ENCODE peak calls at places on chromosomes 4 and X, in five cellular contexts. H is lung; K is AG04449; Z is CD4-positive, alpha-beta T cell; U is lower leg skin. S is an unnamed sample.

GRCh38 chrX:135977611-135978010 is 3.8 kb upstream of the MMGT1 start:
- DNase-seq in H (no peak), K (no peak), Z (no peak), U (no peak), S (no peak)

GRCh38 chr4:141215972-141216761 is 4.5 kb upstream of the ZNF330 start:
- DNase-seq in H (no peak), K (no peak), Z (no peak), U (no peak), S (no peak)

GRCh38 chrX:1535241-1536041 is 1.5 kb downstream of the P2RY8 start:
- DNase-seq in H (no peak), K (no peak), Z (peak), U (peak), S (no peak)

GRCh38 chr4:163048447-163048846 is 118.2 kb downstream of the NAF1 start:
- DNase-seq in H (no peak), K (no peak), Z (no peak), U (no peak), S (no peak)

GRCh38 chr4:24645765-24646550 is 61.6 kb upstream of the DHX15 start:
- DNase-seq in H (no peak), K (no peak), Z (no peak), U (no peak), S (no peak)

GRCh38 chr4:89836897-89837384 is at the start of gene SNCA:
- DNase-seq in H (peak), K (no peak), Z (no peak), U (peak), S (no peak)

GRCh38 chr4:174217273-174218126 is 66.0 kb downstream of the FBXO8 start:
- DNase-seq in H (no peak), K (peak), Z (no peak), U (no peak), S (no peak)

GRCh38 chr4:58191086-58191485 is 1080.9 kb upstream of the IGFBP7 start:
- DNase-seq in H (no peak), K (no peak), Z (no peak), U (no peak), S (no peak)

GRCh38 chr4:178090640-178091411 is 648.6 kb upstream of the AGA start:
- DNase-seq in H (no peak), K (no peak), Z (no peak), U (no peak), S (peak)

GRCh38 chr4:75908555-75908954 is 6.3 kb upstream of the PPEF2 start:
- DNase-seq in H (no peak), K (no peak), Z (no peak), U (peak), S (no peak)

GRCh38 chrX:111624169-111624568 is 56.8 kb upstream of the ALG13 start:
- DNase-seq in H (no peak), K (no peak), Z (no peak), U (no peak), S (peak)

GRCh38 chrX:136616987-136617685 is 30.8 kb upstream of the CD40LG start:
- DNase-seq in H (no peak), K (no peak), Z (no peak), U (no peak), S (no peak)

GRCh38 chr4:38266616-38267015 is 306.4 kb downstream of the PTTG2 start:
- DNase-seq in H (no peak), K (no peak), Z (no peak), U (no peak), S (peak)

GRCh38 chr4:116233971-116234370 is 851.4 kb downstream of the TRAM1L1 start:
- DNase-seq in H (no peak), K (no peak), Z (no peak), U (no peak), S (no peak)

GRCh38 chr4:91497892-91498291 is 805.9 kb upstream of the GRID2 start:
- DNase-seq in H (no peak), K (no peak), Z (no peak), U (no peak), S (no peak)

GRCh38 chrX:118272237-118272636 is 73.7 kb upstream of the WDR44 start:
- DNase-seq in H (no peak), K (no peak), Z (no peak), U (no peak), S (no peak)

GRCh38 chr4:185903205-185903604 is 91.2 kb upstream of the SORBS2 start:
- DNase-seq in H (no peak), K (no peak), Z (no peak), U (no peak), S (no peak)

GRCh38 chr4:15333692-15334633 is 93.9 kb upstream of the C1QTNF7 start:
- DNase-seq in H (no peak), K (no peak), Z (no peak), U (no peak), S (no peak)

GRCh38 chr4:8534129-8534528 is 46.1 kb upstream of the GPR78 start:
- DNase-seq in H (peak), K (no peak), Z (no peak), U (no peak), S (no peak)

GRCh38 chr4:81136161-81136910 is 78.7 kb downstream of the PRKG2 start:
- DNase-seq in H (no peak), K (peak), Z (no peak), U (no peak), S (no peak)

GRCh38 chrX:102599950-102600579 is 750 bp downstream of the ARMCX5 start:
- DNase-seq in H (no peak), K (no peak), Z (no peak), U (no peak), S (no peak)

GRCh38 chr4:2085496-2085901 is 26.4 kb downstream of the NAT8L start:
- DNase-seq in H (no peak), K (no peak), Z (no peak), U (peak), S (peak)

GRCh38 chr4:15961778-15962510 is 1.0 kb downstream of the FGFBP2 start:
- DNase-seq in H (no peak), K (no peak), Z (no peak), U (no peak), S (no peak)

GRCh38 chrX:40149286-40150175 is 51.8 kb upstream of the BCOR start:
- DNase-seq in H (no peak), K (no peak), Z (no peak), U (no peak), S (no peak)

GRCh38 chrX:1164322-1165288 is 47.8 kb downstream of the CRLF2 start:
- DNase-seq in H (no peak), K (no peak), Z (no peak), U (peak), S (peak)

GRCh38 chr4:4502694-4503311 is 39.0 kb downstream of the STX18 start:
- DNase-seq in H (no peak), K (no peak), Z (no peak), U (no peak), S (no peak)

GRCh38 chr4:124123181-124123580 is 589.4 kb downstream of the ANKRD50 start:
- DNase-seq in H (no peak), K (no peak), Z (no peak), U (no peak), S (no peak)

GRCh38 chr4:140755811-140756291 is 334 bp downstream of the TBC1D9 start:
- DNase-seq in H (peak), K (no peak), Z (no peak), U (peak), S (peak)

GRCh38 chr4:82799006-82799881 is 648 bp upstream of the SCD5 start:
- DNase-seq in H (no peak), K (no peak), Z (no peak), U (no peak), S (no peak)

GRCh38 chrX:75596178-75596577 is 73.3 kb upstream of the ZDHHC15 start:
- DNase-seq in H (no peak), K (no peak), Z (no peak), U (no peak), S (no peak)

GRCh38 chr4:118277243-118277642 is 75.6 kb downstream of the PRSS12 start:
- DNase-seq in H (no peak), K (no peak), Z (no peak), U (no peak), S (no peak)

GRCh38 chr4:14857986-14858385 is 144.3 kb upstream of the CPEB2 start:
- DNase-seq in H (no peak), K (no peak), Z (no peak), U (no peak), S (no peak)

GRCh38 chr4:7416745-7417432 is 17.8 kb downstream of the PSAPL1 start:
- DNase-seq in H (no peak), K (no peak), Z (no peak), U (peak), S (peak)

GRCh38 chr4:183966371-183966770 is 61.3 kb downstream of the STOX2 start:
- DNase-seq in H (no peak), K (no peak), Z (no peak), U (no peak), S (no peak)

GRCh38 chr4:175509320-175509719 is 302.7 kb downstream of the GPM6A start:
- DNase-seq in H (no peak), K (no peak), Z (no peak), U (no peak), S (no peak)
- TF ChIP-seq CTCF in H (no peak), K (no peak), Z (no peak), U (no peak), S (no peak)

GRCh38 chr4:145583191-145583590 is 36.0 kb upstream of the MMAA start:
- DNase-seq in H (no peak), K (no peak), Z (no peak), U (no peak), S (no peak)
- TF ChIP-seq CTCF in H (no peak), K (no peak), Z (no peak), U (no peak), S (no peak)

DNA sequence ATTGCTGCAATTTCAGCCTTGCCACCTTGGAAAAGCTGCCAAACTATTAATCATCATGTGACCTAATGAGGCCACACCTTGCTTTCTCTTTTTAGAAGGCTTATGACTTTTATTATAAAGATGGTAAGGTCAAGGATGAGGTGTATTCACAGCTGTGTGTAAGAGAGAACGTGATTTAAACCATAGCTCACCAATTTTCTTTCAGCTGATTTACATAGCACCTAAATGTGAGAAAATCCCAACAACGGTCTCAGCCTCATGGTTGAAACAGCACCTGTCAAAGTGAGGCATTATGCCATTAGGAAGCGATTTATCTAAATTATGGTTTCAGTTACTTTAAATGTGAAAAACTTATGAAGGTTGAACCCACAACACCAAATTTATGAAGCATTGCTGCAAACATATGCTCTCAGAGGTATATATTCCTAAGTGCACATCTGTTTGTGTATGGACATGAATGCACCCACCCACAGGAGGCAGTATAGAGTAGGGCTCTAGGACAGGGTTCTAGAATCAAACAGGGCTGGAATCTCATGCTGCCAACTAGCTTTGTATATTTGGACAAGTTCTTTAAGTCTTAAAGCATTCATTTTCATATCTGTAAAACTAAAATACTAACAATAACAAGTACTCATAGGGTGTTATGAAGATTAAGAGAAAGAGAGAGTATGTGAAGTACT is 40.7 kb downstream of the ANXA3 start:
- DNase-seq in H (no peak), K (no peak), Z (no peak), U (no peak), S (no peak)
- TF ChIP-seq CTCF in H (no peak), K (no peak), Z (peak), U (no peak), S (peak)

DNA sequence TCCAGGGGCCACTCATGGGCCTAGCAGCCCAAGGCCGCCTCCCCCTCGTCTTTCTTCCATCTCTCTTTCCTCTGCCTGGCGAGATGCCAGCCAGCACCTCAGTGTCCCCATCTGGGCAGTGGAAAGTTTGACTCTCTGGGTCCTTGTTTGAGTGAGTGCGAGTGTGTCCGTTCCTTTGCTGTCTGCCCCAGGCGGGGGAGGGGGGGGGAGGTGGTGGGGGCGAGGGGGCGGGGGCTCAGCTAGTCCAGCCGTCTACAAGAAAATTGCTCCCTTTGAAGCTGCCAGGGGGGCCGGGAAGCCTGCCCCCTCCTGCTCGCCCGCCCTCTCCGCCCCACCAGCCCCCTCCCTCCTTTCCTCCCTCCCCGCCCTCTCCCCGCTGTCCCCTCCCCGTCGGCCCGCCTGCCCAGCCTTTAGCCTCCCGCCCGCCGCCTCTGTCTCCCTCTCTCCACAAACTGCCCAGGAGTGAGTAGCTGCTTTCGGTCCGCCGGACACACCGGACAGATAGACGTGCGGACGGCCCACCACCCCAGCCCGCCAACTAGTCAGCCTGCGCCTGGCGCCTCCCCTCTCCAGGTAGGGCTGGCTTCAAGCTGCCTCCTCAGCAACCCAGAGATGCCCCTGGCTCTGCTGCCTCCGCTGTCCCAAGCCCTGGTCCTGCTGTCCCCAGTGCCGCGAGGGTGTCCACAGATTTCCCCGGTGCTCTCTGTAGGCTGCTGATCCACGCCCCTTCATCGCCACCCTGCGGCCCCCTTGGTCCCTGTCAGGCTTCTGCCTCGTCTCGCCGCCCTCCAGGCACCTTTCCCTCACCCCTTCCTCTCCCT is at the start of gene BGN:
- DNase-seq in H (no peak), K (no peak), Z (no peak), U (no peak), S (no peak)
- TF ChIP-seq CTCF in H (no peak), K (peak), Z (no peak), U (no peak), S (peak)

DNA sequence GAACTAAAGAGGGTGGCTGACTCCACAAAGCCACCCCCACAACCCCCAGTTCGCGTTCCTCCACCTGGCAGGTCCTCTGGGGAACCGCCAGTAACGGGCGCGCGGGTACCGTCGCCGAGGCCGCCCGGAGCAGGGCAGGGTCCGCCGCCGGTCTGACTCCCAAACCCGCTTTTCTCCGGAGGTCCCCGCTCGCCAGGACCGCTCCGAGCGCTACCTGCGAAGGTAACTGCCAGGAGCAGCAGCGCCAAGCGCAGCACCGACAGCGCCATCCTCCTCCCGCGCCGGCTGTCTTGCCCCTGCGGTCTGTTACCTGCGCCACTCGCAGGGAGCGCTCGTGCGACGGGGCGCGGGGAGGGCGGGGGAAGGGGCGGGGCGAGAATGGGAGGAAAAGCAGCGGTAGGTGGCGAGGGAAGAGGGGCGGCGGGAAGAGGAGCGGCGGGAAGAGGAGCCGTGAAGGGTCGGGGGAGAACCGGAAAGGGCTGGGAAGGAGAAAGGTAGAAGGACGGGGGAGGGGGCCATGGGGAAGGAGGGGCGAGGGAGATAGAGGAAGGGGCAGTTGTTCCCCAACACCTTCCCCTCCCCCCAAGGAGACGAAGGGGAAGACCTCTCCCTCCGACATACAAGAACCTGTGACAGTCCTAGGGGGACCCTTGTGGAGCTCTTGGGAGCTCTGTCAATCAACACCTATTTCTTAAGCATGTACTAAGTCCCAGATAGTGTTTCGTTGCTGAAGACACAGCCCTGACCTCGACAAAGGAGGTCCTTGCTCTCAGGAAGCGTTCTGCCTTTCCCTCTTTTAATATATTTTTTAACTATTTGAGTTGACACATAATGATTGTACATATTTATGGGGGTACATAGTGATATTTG is at the start of gene SPINK2:
- DNase-seq in H (peak), K (no peak), Z (peak), U (no peak), S (no peak)
- TF ChIP-seq CTCF in H (no peak), K (no peak), Z (peak), U (no peak), S (no peak)

DNA sequence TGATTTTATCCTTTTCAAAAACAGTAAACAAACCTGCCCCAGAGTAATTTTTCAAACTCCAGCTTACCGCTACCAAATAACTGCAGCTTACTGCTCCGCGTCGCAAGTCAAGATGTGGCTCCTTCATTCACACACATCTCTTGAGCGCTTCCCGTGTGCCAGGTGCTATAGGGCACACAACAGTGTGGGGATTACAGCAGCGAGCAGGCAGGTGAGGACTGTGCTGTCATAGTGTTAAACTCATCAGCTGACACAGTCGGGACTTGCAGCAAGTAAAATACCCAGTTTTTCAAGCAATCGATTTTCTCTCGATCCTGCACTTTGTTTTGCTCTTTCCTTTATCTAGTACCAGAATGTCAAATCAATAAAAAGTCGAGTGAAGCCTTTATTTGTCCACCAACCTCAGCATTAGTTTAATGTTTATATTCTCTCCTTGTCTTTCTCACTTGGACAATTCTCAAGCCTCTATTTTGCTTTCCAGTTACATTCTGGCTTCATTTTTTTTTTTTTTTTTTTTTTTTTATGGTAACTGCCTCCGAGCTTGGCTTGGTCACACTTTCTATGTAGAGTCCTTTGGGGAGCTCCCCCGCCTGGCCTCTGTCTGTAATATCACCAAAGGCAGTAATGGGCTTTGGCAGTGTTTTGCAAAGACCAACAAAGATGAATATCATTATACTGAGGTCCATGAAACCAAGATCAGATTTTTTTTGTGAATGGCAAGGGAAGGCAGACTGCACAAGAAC is 8.3 kb upstream of the ASB5 start:
- DNase-seq in H (peak), K (no peak), Z (no peak), U (no peak), S (no peak)
- TF ChIP-seq CTCF in H (no peak), K (peak), Z (no peak), U (no peak), S (peak)